ENCODE peak calls at places on chromosomes 5 and 9, in five cellular contexts. C, M, T, K and X are unnamed samples.

GRCh38 chr9:89750117-89750551 is 145.3 kb downstream of the GADD45G start:
- DNase-seq in C (no peak), M (no peak), T (no peak), K (no peak), X (peak; percentile 54)

GRCh38 chr9:28365020-28365640 is 791.8 kb upstream of the C9orf72 start:
- DNase-seq in C (no peak), M (no peak), T (no peak), K (no peak), X (no peak)

GRCh38 chr9:133074111-133074651 is 12.4 kb downstream of the CEL start:
- DNase-seq in C (no peak), M (no peak), T (no peak), K (no peak), X (no peak)

GRCh38 chr9:37034938-37035471 is 937 bp upstream of the PAX5 start:
- DNase-seq in C (no peak), M (no peak), T (no peak), K (no peak), X (no peak)

GRCh38 chr9:18706648-18707047 is 232.7 kb downstream of the ADAMTSL1 start:
- DNase-seq in C (no peak), M (no peak), T (no peak), K (no peak), X (no peak)

GRCh38 chr5:132427285-132428146 is 58.0 kb downstream of the SLC22A5 start:
- DNase-seq in C (no peak), M (no peak), T (peak; percentile 74), K (peak; percentile 36), X (no peak)

GRCh38 chr5:93593476-93594060 is 10.5 kb downstream of the NR2F1 start:
- DNase-seq in C (no peak), M (no peak), T (no peak), K (no peak), X (no peak)

GRCh38 chr9:119375892-119376291 is 6.7 kb upstream of the BRINP1 start:
- DNase-seq in C (no peak), M (no peak), T (no peak), K (no peak), X (peak; percentile 78)

GRCh38 chr9:127562841-127563523 is 49.1 kb upstream of the STXBP1 start:
- DNase-seq in C (peak; percentile 70), M (no peak), T (peak; percentile 67), K (no peak), X (no peak)

GRCh38 chr9:27353405-27354229 is 56.7 kb upstream of the EQTN start:
- DNase-seq in C (peak; percentile 25), M (no peak), T (peak; percentile 61), K (peak; percentile 48), X (no peak)

GRCh38 chr5:130836729-130837660 is 328.1 kb downstream of the HINT1 start:
- DNase-seq in C (no peak), M (no peak), T (no peak), K (no peak), X (no peak)

GRCh38 chr5:10863763-10864383 is 102.8 kb upstream of the DAP start:
- DNase-seq in C (peak; percentile 65), M (no peak), T (peak; percentile 70), K (peak; percentile 41), X (peak; percentile 82)

GRCh38 chr9:109916316-109916715 is 136.3 kb downstream of the PALM2AKAP2 start:
- DNase-seq in C (no peak), M (no peak), T (no peak), K (no peak), X (no peak)

GRCh38 chr5:128318691-128319090 is 219.4 kb downstream of the FBN2 start:
- DNase-seq in C (no peak), M (no peak), T (no peak), K (no peak), X (no peak)

GRCh38 chr5:127410906-127411780 is 106.3 kb upstream of the PRRC1 start:
- DNase-seq in C (no peak), M (no peak), T (no peak), K (no peak), X (no peak)

GRCh38 chr5:91158011-91158410 is 225.1 kb downstream of the ARRDC3 start:
- DNase-seq in C (no peak), M (no peak), T (no peak), K (no peak), X (no peak)

DNA sequence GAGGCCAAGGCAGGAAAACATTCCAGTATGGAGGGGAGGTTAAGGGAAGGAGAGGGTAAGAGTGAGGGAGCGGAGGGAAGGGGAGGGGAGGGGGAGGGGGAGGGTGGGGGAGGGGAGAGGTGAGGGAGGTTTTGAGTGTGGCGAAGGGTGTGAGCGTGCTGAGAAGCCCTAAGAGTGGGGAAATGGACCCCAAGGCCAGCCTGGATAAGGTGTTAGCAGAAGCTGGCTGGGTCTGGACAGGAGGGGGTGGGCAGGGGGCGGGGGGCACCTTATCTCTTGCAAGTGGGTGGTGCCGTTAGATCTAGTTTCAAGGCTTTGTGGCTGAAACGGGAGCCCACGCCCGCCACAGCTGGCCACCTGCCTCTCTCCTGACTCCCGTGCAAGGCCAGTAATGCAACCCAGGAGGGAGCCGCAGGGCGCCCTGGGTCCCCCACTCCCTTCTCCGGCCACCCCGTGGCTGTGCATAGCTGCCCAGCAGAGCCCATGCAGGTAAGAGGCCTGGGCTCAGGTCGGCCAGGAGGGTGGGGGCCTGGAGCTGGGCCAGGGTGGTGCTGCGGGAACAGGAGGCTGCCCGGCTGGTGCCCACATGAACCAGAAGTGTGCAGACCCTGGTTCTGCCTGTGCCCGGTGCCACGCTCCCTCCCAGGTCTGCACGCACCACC is 682 bp downstream of the RNF224 start:
- DNase-seq in C (no peak), M (no peak), T (no peak), K (no peak), X (no peak)
- H3K27ac ChIP-seq in C (no peak overlapping the region), M (no peak overlapping the region), T (no peak overlapping the region), K (no peak overlapping the region), X (no peak overlapping the region)

DNA sequence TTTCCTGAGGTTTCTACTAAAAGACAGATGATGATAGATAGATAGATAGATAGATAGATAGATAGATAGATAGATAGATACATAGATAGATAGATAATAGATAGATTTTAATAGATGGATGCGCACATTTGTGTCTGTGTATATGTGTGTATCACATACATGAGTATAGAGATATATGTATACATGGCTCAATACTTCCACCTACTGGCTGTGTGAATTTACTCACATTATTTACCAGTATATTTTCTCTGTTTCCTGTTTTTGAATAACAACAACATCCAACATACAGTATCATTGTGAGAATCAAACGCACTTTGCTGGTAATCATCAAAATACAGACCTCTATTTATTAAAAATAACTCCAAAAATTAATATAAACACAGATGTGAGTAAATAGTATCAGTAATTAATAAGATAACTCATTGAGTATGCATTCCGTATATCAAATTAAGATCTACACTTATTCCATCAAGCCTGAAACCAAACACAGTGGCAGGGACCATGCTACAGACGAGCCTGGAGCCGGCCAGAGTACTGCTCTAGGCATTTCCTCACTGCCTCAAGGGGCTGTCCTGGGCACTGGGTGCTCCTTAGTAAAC is 338.0 kb downstream of the SEMA5A start:
- DNase-seq in C (no peak), M (no peak), T (no peak), K (no peak), X (no peak)
- H3K27me3 ChIP-seq in C (no peaks in the 10 kb centered on the region), M (no peaks in the 10 kb centered on the region), T (no peaks in the 10 kb centered on the region), K (no peaks in the 10 kb centered on the region), X (no peaks in the 10 kb centered on the region)

GRCh38 chr5:73436535-73437125 is 11.9 kb downstream of the FOXD1 start:
- DNase-seq in C (no peak), M (no peak), T (no peak), K (no peak), X (no peak)

GRCh38 chr5:73438048-73438896 is 10.3 kb downstream of the FOXD1 start:
- DNase-seq in C (no peak), M (no peak), T (no peak), K (no peak), X (no peak)

GRCh38 chr5:73438897-73439470 is 9.6 kb downstream of the FOXD1 start:
- DNase-seq in C (no peak), M (no peak), T (no peak), K (no peak), X (no peak)

GRCh38 chr5:73435640-73436534 is 12.7 kb downstream of the FOXD1 start:
- DNase-seq in C (no peak), M (no peak), T (no peak), K (no peak), X (no peak)

GRCh38 chr5:73437126-73438047 is 11.2 kb downstream of the FOXD1 start:
- DNase-seq in C (peak; percentile 53), M (no peak), T (peak; percentile 74), K (no peak), X (no peak)
- H3K4me3 ChIP-seq in C (peak overlapping the region; percentile 46), M (peak overlapping the region; percentile 16), T (peak overlapping the region; percentile 8), K (peak overlapping the region; percentile 23), X (peak overlapping the region; percentile 61)

DNA sequence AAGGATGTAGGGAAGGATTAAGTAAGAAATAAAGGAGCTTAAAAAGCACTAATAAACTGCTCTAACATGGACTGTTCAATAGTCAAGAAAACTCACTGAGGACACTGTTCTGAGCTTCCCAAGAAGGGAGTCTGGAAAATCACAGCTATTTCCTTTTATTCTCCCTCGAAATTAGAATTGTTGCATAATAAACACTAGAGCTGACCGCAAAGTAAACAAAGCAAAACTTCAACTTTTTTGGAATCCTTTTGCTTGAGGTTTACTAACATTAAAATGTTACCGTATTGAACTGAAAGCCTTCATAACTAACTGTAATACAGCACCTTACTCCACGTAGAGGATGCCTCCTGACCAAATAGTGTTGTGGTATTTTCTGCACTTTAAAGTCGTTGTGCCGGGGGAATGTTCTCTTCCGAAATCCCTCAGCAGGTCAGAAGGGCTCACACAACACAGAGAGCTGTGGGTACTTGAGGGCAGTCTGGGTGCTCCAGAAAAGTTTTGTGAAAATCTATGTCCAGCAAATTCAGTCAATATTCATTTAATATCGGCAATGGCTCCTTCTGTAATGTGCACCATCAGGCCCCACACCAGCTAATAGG is 59.2 kb downstream of the TTLL11 start:
- DNase-seq in C (no peak), M (no peak), T (no peak), K (no peak), X (no peak)
- H3K27ac ChIP-seq in C (no peak overlapping the region), M (no peak overlapping the region), T (peak overlapping the region; percentile 64), K (peak overlapping the region; percentile 3), X (no peak overlapping the region)

DNA sequence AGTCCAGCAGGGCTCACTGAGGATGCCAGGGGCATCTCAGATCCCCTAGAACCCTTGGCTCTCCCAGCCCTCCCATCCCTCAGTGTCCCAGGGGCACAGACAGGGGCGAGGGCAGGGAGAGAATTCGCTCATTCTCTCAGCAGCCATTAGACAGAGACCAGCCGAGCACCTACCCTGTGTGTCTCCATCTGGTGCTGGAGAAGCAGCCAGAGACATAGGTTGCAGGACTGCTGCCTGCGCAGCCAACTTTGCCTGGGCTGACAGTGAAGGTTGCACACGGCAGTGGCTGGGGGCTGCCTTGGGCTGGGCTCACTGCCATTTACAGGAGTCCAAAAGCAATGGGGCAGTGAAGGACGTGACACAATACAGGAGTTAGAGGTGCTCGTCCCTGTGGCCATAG is 60.9 kb downstream of the OLFM1 start:
- DNase-seq in C (no peak), M (no peak), T (no peak), K (no peak), X (no peak)
- H3K27me3 ChIP-seq in C (no peaks in the 10 kb centered on the region), M (peaks cover 40% of the 10 kb centered on the region), T (no peaks in the 10 kb centered on the region), K (no peaks in the 10 kb centered on the region), X (no peaks in the 10 kb centered on the region)

DNA sequence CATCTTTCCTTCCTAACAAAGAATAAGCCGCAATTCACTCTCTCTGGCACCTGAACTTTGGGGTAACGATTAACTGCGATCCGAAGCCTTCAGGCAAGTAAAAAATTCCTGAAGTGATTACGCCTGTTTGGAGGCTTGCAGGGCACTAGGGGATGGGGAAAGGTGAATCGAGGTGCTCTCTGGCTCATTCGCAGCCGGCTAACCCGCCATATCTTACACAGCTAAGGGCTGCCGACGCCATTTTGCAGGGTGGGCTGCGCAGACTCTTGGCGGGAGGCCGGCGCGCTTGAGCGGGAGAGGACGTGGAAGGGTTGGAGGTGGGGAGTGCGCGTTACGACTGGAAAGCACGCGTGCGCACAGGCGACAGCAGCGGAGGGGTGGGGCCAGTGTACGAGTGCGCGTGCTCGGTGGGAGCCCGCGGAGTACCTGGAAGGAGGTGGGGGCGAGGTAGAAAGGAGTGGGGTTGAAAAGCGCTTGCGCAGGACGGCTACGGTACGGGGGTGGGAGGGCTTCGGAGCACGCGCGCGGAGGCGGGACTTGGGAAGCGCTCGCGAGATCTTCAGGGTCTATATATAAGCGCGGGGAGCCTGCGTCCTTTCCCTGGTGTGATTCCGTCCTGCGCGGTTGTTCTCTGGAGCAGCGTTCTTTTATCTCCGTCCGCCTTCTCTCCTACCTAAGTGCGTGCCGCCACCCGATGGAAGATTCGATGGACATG is at the start of gene NPM1:
- DNase-seq in C (peak; percentile 96), M (peak; percentile 99), T (peak; percentile 98), K (peak; percentile 91), X (peak; percentile 97)
- H3K4me3 ChIP-seq in C (peak within 1 kb of the TSS; percentile 98), M (peak within 1 kb of the TSS; percentile 93), T (peak within 1 kb of the TSS; percentile 86), K (peak within 1 kb of the TSS; percentile 88), X (peak within 1 kb of the TSS; percentile 96)